ENCODE peak calls at places on chromosomes 7 and 10, in five cellular contexts. G is activated CD8-positive, alpha-beta memory T cell treated with anti-CD3 and anti-CD28 coated beads, Interleukin-2, amount 10 ng/mL, durations not matched to agents 7 days and 5 days; J is HTR-8/SVneo; R is Panc1; X is ELF-1. Q is an unnamed sample.

GRCh38 chr10:101451589-101452190 is 97.7 kb downstream of the BTRC start:
- DNase-seq in G (no peak), J (no peak), R (no peak), X (no peak), Q (no peak)

GRCh38 chr10:110420401-110421193 is 77.1 kb upstream of the DUSP5 start:
- DNase-seq in G (no peak), J (no peak), R (no peak), X (no peak), Q (peak)

GRCh38 chr7:141076377-141076776 is 2.5 kb downstream of the TMEM178B start:
- DNase-seq in G (no peak), J (no peak), R (no peak), X (peak), Q (no peak)

GRCh38 chr10:113987805-113988204 is 55.9 kb upstream of the ADRB1 start:
- DNase-seq in G (no peak), J (no peak), R (no peak), X (no peak), Q (no peak)

GRCh38 chr10:71941318-71941717 is 22.9 kb upstream of the CHST3 start:
- DNase-seq in G (no peak), J (no peak), R (no peak), X (no peak), Q (no peak)

GRCh38 chr7:157568785-157569584 is 232.2 kb downstream of the DNAJB6 start:
- DNase-seq in G (peak), J (peak), R (no peak), X (peak), Q (peak)

GRCh38 chr10:60314306-60314940 is 75.3 kb downstream of the ANK3 start:
- DNase-seq in G (no peak), J (peak), R (no peak), X (no peak), Q (peak)

GRCh38 chr7:22732556-22733126 is 5.6 kb downstream of the IL6 start:
- DNase-seq in G (no peak), J (no peak), R (no peak), X (no peak), Q (no peak)

GRCh38 chr7:116542618-116543017 is 17.8 kb downstream of the CAV1 start:
- DNase-seq in G (no peak), J (no peak), R (no peak), X (no peak), Q (no peak)

GRCh38 chr7:154868901-154869300 is 134.0 kb downstream of the PAXIP1 start:
- DNase-seq in G (no peak), J (no peak), R (no peak), X (peak), Q (no peak)